ENCODE peak calls at places on chromosomes 12 and 14, in four cellular contexts. W, F, E and L are unnamed samples.
A peak's percentile ranks its signal among the peaks of the same experiment; 100 is the strongest.

GRCh38 chr14:69980457-69981414 is 101.5 kb downstream of the SMOC1 start:
- DNase-seq in W (no peak), F (no peak), E (no peak), L (no peak)

GRCh38 chr12:81468206-81468605 is 290.9 kb downstream of the PPFIA2 start:
- DNase-seq in W (no peak), F (no peak), E (no peak), L (no peak)

GRCh38 chr12:13887774-13888388 is 93.5 kb downstream of the GRIN2B start:
- DNase-seq in W (no peak), F (no peak), E (no peak), L (no peak)

GRCh38 chr14:97262336-97262735 is 465.2 kb downstream of the VRK1 start:
- DNase-seq in W (no peak), F (no peak), E (no peak), L (no peak)

GRCh38 chr12:11513288-11513687 is 117.9 kb upstream of the PRB2 start:
- DNase-seq in W (peak; percentile 19), F (peak; percentile 7), E (peak; percentile 18), L (no peak)

GRCh38 chr12:129613311-129613710 is 290.5 kb downstream of the TMEM132D start:
- DNase-seq in W (no peak), F (no peak), E (no peak), L (no peak)

GRCh38 chr12:43937947-43938346 is 102.1 kb downstream of the TMEM117 start:
- DNase-seq in W (peak; percentile 33), F (peak; percentile 18), E (peak; percentile 2), L (peak; percentile 17)

GRCh38 chr12:113259499-113259953 is 38.3 kb downstream of the TPCN1 start:
- DNase-seq in W (no peak), F (no peak), E (peak; percentile 78), L (no peak)

GRCh38 chr12:75437564-75437963 is 43.0 kb upstream of the GLIPR1 start:
- DNase-seq in W (peak; percentile 11), F (no peak), E (peak; percentile 39), L (no peak)

GRCh38 chr12:94956936-94957464 is 46.5 kb downstream of the NDUFA12 start:
- DNase-seq in W (no peak), F (no peak), E (no peak), L (no peak)

GRCh38 chr12:113994051-113994450 is 27.9 kb upstream of the RBM19 start:
- DNase-seq in W (no peak), F (no peak), E (no peak), L (no peak)

GRCh38 chr14:58768977-58769376 is 131.2 kb downstream of the DACT1 start:
- DNase-seq in W (no peak), F (no peak), E (no peak), L (no peak)

GRCh38 chr12:99059824-99060526 is 414.9 kb downstream of the APAF1 start:
- DNase-seq in W (no peak), F (no peak), E (no peak), L (no peak)

GRCh38 chr12:105109465-105110212 is 2.1 kb downstream of the WASHC4 start:
- DNase-seq in W (no peak), F (no peak), E (no peak), L (no peak)

GRCh38 chr12:93733358-93733757 is 56.2 kb downstream of the CRADD start:
- DNase-seq in W (no peak), F (no peak), E (no peak), L (no peak)

GRCh38 chr14:34981743-34982420 is 910 bp upstream of the SRP54 start:
- DNase-seq in W (peak; percentile 9), F (no peak), E (no peak), L (peak; percentile 21)

GRCh38 chr12:62767506-62767905 is 167.4 kb downstream of the PPM1H start:
- DNase-seq in W (no peak), F (no peak), E (no peak), L (no peak)

GRCh38 chr12:45433441-45433868 is 217.6 kb downstream of the ANO6 start:
- DNase-seq in W (no peak), F (no peak), E (peak; percentile 4), L (peak; percentile 40)

GRCh38 chr12:74890237-74890599 is 319.4 kb downstream of the KCNC2 start:
- DNase-seq in W (peak; percentile 35), F (no peak), E (peak; percentile 15), L (no peak)

GRCh38 chr12:106254724-106255123 is 6.9 kb upstream of the CKAP4 start:
- DNase-seq in W (no peak), F (no peak), E (no peak), L (peak; percentile 36)

GRCh38 chr14:42110167-42110566 is 503.5 kb downstream of the LRFN5 start:
- DNase-seq in W (peak; percentile 15), F (no peak), E (peak; percentile 27), L (no peak)

GRCh38 chr14:32509632-32510187 is 180.6 kb downstream of the AKAP6 start:
- DNase-seq in W (peak; percentile 9), F (no peak), E (peak; percentile 50), L (no peak)

GRCh38 chr12:93483151-93483807 is 16.0 kb downstream of the MRPL42 start:
- DNase-seq in W (no peak), F (no peak), E (no peak), L (no peak)

GRCh38 chr14:88588081-88588480 is 25.2 kb downstream of the ZC3H14 start:
- DNase-seq in W (no peak), F (no peak), E (no peak), L (no peak)

GRCh38 chr12:29561736-29562135 is 64.2 kb upstream of the OVCH1 start:
- DNase-seq in W (no peak), F (no peak), E (no peak), L (no peak)

GRCh38 chr14:57061009-57061711 is 207.5 kb downstream of the EXOC5 start:
- DNase-seq in W (no peak), F (no peak), E (no peak), L (no peak)

GRCh38 chr12:76713130-76713529 is 50.8 kb upstream of the ZDHHC17 start:
- DNase-seq in W (no peak), F (no peak), E (peak; percentile 16), L (peak; percentile 21)

GRCh38 chr12:26612203-26612602 is 220.8 kb downstream of the ITPR2 start:
- DNase-seq in W (no peak), F (no peak), E (no peak), L (no peak)

GRCh38 chr14:24875203-24875840 is 174.6 kb downstream of the STXBP6 start:
- DNase-seq in W (no peak), F (no peak), E (no peak), L (no peak)

GRCh38 chr12:4282103-4282891 is 8.7 kb downstream of the CCND2 start:
- DNase-seq in W (no peak), F (no peak), E (no peak), L (no peak)

GRCh38 chr14:58942516-58942915 is 246.0 kb upstream of the DAAM1 start:
- DNase-seq in W (no peak), F (no peak), E (no peak), L (no peak)

GRCh38 chr12:11854011-11854499 is 204.6 kb downstream of the ETV6 start:
- DNase-seq in W (no peak), F (no peak), E (no peak), L (no peak)

GRCh38 chr14:67882973-67883372 is 63.4 kb downstream of the RAD51B start:
- DNase-seq in W (no peak), F (no peak), E (no peak), L (no peak)

GRCh38 chr14:67892466-67893120 is 73.0 kb downstream of the RAD51B start:
- DNase-seq in W (no peak), F (no peak), E (no peak), L (no peak)

GRCh38 chr14:67886221-67886620 is 66.6 kb downstream of the RAD51B start:
- DNase-seq in W (no peak), F (no peak), E (no peak), L (no peak)

GRCh38 chr14:67883717-67884116 is 64.1 kb downstream of the RAD51B start:
- DNase-seq in W (no peak), F (no peak), E (no peak), L (no peak)

DNA sequence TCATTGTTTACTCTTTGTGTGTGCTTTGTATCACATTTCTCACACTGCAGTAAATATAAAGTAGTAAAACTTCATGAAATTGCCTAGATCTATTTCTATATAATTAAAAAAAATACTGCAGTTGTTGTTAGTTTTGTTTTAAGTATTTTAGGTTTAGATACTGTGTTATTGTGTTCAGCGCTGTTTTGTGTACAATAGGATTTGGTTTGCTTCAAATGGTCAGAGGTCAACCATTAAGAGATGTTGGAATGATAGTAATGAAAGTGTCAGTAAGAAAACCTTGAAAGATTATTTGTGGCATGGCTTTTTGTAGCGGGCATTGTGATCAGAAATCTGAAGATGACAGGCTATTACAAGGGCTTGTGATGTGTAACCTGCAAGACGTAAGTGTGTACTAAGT is 67.9 kb downstream of the RAD51B start:
- DNase-seq in W (no peak), F (no peak), E (no peak), L (no peak)
- TF ChIP-seq ELF4 in W (no peak), F (no peak), E (no peak), L (no peak)

DNA sequence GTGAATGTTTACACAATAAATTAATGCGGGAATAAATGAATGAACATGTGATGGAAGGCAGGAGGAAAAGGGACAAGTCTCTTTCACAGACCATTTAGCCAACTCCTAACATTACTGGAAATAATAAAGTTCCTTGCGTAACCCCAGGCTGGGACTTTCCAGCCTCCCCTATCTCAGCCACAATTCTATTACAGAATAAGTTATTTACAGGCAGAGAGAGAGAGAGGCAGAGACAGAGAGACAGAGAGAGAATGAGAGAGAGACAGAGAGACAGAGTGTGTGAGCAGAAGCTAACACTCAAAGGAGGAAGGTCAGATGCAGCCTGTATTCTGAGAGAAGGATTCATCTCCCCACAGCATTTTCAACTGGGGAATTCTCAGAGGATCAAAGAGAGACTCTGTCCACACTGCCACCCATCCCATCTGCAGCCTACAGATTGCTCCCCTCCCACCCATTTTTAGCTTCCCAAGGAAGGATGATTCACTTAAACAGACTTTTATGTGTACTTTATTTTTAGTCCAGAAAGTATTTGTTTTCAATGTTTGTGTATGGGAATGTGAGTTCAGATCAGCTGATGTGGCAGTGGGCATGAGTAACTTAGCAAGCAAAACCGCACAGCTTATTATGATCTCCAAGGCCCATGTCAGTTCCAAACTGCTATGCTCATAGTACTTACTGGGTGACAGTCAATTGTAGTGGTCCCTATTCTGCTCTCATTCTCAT is 165.7 kb downstream of the CAND1 start:
- DNase-seq in W (no peak), F (no peak), E (peak; percentile 46), L (no peak)
- TF ChIP-seq ELF4 in W (no peak), F (no peak), E (no peak), L (no peak)

DNA sequence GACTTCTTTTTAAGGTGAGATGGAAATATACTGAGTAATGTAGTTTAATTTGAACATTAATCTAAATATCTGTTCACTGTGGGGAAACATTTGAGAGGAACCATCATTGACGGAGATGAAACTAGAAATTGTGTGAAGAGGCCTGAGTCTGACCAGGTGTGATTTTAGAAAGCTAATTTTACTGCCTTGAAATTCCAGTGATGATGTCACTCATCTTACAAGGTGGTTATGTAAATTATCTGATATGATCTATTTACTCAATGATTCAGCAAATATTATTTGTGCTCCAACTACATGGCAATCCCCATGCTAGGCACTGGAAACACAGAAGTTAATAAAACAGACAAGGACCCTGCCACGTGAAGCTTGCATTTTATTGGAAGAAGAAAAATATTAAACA is 435.7 kb upstream of the DCN start:
- DNase-seq in W (no peak), F (no peak), E (no peak), L (no peak)
- TF ChIP-seq ELF4 in W (no peak), F (no peak), E (no peak), L (no peak)

DNA sequence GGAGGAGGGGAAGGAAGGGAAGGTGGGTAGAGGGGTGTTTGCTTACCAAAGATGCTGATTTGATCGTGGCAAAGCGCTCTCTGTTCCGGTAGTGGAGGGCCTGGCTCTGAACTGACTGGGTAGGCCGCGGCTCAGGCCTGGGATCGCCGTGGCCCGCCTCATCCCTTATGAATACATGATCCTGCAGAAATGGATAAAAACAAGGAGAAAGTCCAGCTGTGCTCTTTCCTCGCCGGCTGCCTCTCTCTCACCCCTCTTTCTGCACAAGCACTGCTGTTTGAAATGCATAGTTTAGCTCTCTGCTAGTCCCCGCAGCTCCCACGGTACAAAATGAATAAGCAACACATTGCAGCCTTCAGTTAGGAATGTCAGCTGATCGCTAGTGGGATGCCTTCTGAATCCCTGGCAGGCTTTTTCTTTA is 53.8 kb downstream of the PEBP1 start:
- DNase-seq in W (no peak), F (no peak), E (no peak), L (peak; percentile 48)
- TF ChIP-seq ELF4 in W (no peak), F (no peak), E (no peak), L (no peak)